ENCODE peak calls at places on chromosomes 5 and 9, in six cellular contexts. J is neuronal stem cell, I is H1, U is IMR-90, D is mesenchymal stem cell, Y is trophoblast cell. L is an unnamed sample.

GRCh38 chr5:149791881-149792280 is 61.8 kb downstream of the PPARGC1B start:
- DNase-seq in J (no peak), I (no peak), U (no peak), D (no peak), Y (no peak), L (no peak)

GRCh38 chr5:389891-390290 is 53.1 kb upstream of the EXOC3 start:
- DNase-seq in J (no peak), I (peak), U (no peak), D (no peak), Y (no peak), L (no peak)

GRCh38 chr5:15376803-15377202 is 123.2 kb upstream of the FBXL7 start:
- DNase-seq in J (no peak), I (no peak), U (no peak), D (no peak), Y (peak), L (no peak)

GRCh38 chr5:121681200-121681855 is 170.4 kb upstream of the FTMT start:
- DNase-seq in J (no peak), I (no peak), U (no peak), D (peak), Y (peak), L (no peak)

GRCh38 chr5:155562153-155562552 is 548.6 kb downstream of the KIF4B start:
- DNase-seq in J (no peak), I (no peak), U (no peak), D (no peak), Y (no peak), L (no peak)

GRCh38 chr9:18980124-18980660 is 52.8 kb downstream of the SAXO1 start:
- DNase-seq in J (no peak), I (no peak), U (no peak), D (no peak), Y (no peak), L (no peak)

GRCh38 chr5:170302729-170303501 is 5.3 kb upstream of the LCP2 start:
- DNase-seq in J (no peak), I (no peak), U (no peak), D (peak), Y (peak), L (peak)

GRCh38 chr9:127854169-127854833 is at the start of gene ENG:
- DNase-seq in J (no peak), I (no peak), U (peak), D (peak), Y (peak), L (peak)

GRCh38 chr9:113675475-113675941 is 200.6 kb upstream of the ZNF618 start:
- DNase-seq in J (no peak), I (no peak), U (peak), D (peak), Y (peak), L (no peak)

GRCh38 chr5:169649486-169649885 is 12.4 kb downstream of the DOCK2 start:
- DNase-seq in J (no peak), I (no peak), U (no peak), D (peak), Y (no peak), L (no peak)

GRCh38 chr5:114308508-114308907 is 53.4 kb upstream of the KCNN2 start:
- DNase-seq in J (no peak), I (no peak), U (no peak), D (no peak), Y (peak), L (no peak)

GRCh38 chr5:140145818-140146522 is 20.2 kb downstream of the IGIP start:
- DNase-seq in J (peak), I (peak), U (peak), D (peak), Y (peak), L (peak)

GRCh38 chr5:61306531-61307195 is 25.4 kb upstream of the ZSWIM6 start:
- DNase-seq in J (no peak), I (no peak), U (peak), D (peak), Y (peak), L (no peak)

GRCh38 chr9:10436771-10437170 is 176.0 kb downstream of the PTPRD start:
- DNase-seq in J (no peak), I (no peak), U (no peak), D (no peak), Y (no peak), L (no peak)

GRCh38 chr9:70601000-70601929 is 186.8 kb upstream of the KLF9 start:
- DNase-seq in J (no peak), I (no peak), U (peak), D (peak), Y (no peak), L (no peak)

GRCh38 chr9:74950456-74950855 is 2.3 kb downstream of the C9orf40 start:
- DNase-seq in J (no peak), I (no peak), U (no peak), D (no peak), Y (no peak), L (no peak)

GRCh38 chr9:74953235-74953741 is 576 bp upstream of the C9orf40 start:
- DNase-seq in J (no peak), I (no peak), U (no peak), D (no peak), Y (peak), L (no peak)

GRCh38 chr9:74951107-74951720 is 1.5 kb downstream of the C9orf40 start:
- DNase-seq in J (no peak), I (no peak), U (no peak), D (no peak), Y (no peak), L (no peak)

GRCh38 chr9:74952281-74953151 is at the start of gene C9orf40:
- DNase-seq in J (peak), I (peak), U (peak), D (peak), Y (peak), L (peak)

GRCh38 chr9:74951725-74952151 is 974 bp downstream of the C9orf40 start:
- DNase-seq in J (peak), I (peak), U (peak), D (peak), Y (peak), L (peak)
- H2BK5ac ChIP-seq in J (no peak), I (peak), U (peak), D (no peak), Y (peak), L (no peak)

DNA sequence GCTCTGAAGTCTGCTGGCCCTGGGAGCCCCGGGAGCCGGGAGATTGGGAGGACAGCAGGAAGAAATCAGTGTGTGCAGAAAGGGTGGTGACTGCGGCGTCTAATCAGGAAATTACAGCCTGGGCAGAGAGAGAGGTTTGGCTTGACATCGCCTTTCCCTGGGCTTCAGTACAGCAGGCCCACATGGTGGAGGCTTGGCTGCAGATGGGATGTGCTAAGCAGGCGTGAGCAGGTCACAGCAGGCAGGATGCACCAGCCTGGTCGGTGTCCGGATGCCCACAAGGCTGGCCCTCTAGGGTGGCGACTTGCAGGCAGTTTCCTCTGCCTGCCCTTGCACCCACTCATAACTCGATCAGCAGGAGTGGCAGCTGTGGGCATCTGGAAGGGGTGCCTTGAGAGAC is 17.1 kb downstream of the PITX1 start:
- DNase-seq in J (no peak), I (peak), U (no peak), D (no peak), Y (no peak), L (peak)
- H3K23ac ChIP-seq in J (peak), I (no peak), U (no peak), D (no peak), Y (no peak), L (no peak)

DNA sequence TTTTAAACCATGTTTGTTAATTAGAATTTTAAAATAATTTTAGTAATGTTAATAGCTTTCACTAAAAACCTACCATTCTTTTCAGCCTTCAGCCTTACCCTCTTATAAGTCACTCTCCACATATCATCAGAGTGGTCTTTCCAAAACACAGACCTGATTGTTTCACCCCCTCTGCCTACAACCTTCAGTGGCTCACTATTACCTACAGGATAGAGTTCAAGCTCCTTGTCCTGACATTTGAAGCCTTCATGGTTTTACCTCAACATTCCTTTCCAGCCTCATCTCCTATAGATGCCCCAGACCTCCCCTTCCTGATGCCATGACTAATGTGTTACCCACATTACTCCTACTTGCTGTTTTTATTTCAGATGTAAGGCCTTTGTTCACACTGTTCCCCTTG is 27.8 kb upstream of the STRBP start:
- DNase-seq in J (no peak), I (no peak), U (no peak), D (no peak), Y (no peak), L (no peak)
- H2AFZ ChIP-seq in J (no peak), I (peak), U (no peak), D (no peak), Y (no peak), L (no peak)

DNA sequence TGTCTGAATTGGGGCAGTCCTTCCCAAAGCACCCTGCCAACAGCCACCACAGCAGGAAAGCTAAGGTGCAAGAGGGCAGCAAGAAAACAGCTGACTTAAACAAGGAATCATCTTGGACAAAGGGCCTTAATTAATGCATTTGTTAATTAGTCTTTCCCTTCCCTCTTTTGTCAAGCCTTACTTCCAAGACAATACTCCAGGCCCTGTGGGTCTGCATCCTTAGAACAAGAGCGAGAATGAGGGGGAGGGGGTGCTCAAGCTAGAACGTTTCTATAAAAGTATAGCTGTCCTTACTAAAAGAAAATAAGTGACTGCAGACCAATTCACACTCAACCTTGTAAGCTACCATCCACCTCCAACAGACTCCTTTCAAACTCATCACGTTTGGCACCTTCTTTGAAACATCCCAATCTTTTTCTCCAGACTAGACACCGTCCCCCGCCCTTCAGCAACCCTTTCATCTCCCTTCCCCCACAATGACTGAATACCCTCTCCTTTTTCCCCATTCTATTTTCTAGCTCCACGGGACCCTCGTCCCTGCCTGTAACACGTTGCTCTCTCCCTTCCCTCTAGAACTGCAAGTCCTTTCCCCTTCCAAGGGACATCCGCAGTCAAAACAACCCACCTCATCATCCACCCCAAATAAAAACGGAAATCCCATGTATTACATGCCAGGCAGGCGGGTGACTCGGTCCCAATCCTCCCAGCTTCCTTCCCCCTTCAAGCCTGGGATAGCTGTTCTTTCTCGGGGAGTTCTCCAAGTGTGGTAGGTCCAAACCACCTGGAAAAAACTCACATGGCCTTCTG is 85.8 kb upstream of the RNF38 start:
- DNase-seq in J (peak), I (peak), U (peak), D (no peak), Y (no peak), L (peak)
- H2BK5ac ChIP-seq in J (no peak), I (peak), U (peak), D (no peak), Y (no peak), L (no peak)

GRCh38 chr5:76081811-76082783 is 1.1 kb upstream of the SV2C start:
- DNase-seq in J (peak), I (peak), U (no peak), D (no peak), Y (no peak), L (peak)
- H3K23ac ChIP-seq in J (peak), I (no peak), U (no peak), D (no peak), Y (no peak), L (no peak)

GRCh38 chr5:151093476-151093889 is 12.6 kb upstream of the TNIP1 start:
- DNase-seq in J (no peak), I (no peak), U (peak), D (peak), Y (peak), L (no peak)
- H2AFZ ChIP-seq in J (no peak), I (no peak), U (peak), D (no peak), Y (no peak), L (no peak)

GRCh38 chr5:147863409-147864194 is 14.9 kb upstream of the SCGB3A2 start:
- DNase-seq in J (no peak), I (no peak), U (no peak), D (no peak), Y (no peak), L (no peak)
- H2BK5ac ChIP-seq in J (no peak), I (peak), U (no peak), D (no peak), Y (no peak), L (no peak)

DNA sequence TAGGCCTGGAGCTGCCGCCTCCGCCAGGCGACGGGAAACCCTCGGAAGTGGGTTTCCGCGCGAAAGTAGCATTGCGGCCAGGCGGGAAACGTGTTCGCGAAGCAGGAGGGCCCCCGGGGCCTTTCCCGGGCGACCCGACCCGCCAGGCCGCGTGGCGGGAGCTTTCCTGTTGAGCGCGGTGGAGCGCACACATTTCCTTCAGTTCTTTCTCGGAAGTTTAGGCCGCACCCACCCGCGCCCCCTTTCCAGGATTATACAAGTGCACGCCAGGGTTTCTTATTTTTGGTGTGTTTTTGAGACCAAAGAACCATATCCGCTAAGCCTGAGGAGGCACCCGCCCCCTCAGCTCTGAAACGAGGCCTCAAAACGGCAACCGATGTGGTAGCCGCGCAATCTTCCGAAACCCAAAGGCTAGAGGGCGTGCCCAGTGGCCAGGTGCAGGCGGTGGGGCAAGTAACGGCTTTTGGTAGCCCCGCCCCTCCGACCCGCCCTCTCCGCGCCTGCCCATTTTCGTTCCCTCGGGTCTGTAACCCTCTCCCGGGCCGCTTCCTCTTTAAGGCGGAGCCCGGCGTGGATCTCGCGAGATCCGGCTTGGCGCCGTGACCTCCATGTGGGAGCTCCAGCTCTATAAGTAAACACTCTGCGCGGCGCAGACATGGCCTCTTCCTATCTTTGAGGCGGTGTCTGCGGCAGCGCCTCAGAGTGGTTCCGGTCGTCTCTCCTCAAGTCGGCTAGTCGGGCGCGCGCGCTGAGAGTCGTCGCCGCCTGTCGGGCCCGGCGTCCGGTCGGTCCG is at the start of gene UHRF2:
- DNase-seq in J (peak), I (peak), U (peak), D (peak), Y (peak), L (peak)
- H3K23ac ChIP-seq in J (peak), I (no peak), U (peak), D (peak), Y (no peak), L (no peak)